ENCODE peak calls at places on chromosomes 2 and 18, in seven cellular contexts. G, V, R, W, C, Z and M are unnamed samples.

GRCh38 chr2:230723363-230723762 is 10.7 kb downstream of the CAB39 start:
- DNase-seq in G (no peak), V (no peak), R (no peak), W (peak; percentile 27), C (peak; percentile 32), Z (no peak), M (no peak)

GRCh38 chr2:205607146-205607545 is 75.2 kb upstream of the NRP2 start:
- DNase-seq in G (no peak), V (no peak), R (no peak), W (no peak), C (no peak), Z (no peak), M (no peak)

GRCh38 chr2:213199871-213200270 is 48.5 kb upstream of the IKZF2 start:
- DNase-seq in G (peak; percentile 49), V (no peak), R (no peak), W (no peak), C (no peak), Z (no peak), M (no peak)

GRCh38 chr18:22034276-22034675 is 135.1 kb upstream of the GATA6 start:
- DNase-seq in G (peak; percentile 13), V (no peak), R (no peak), W (no peak), C (no peak), Z (no peak), M (no peak)

GRCh38 chr2:224058048-224058775 is 19.1 kb upstream of the SERPINE2 start:
- DNase-seq in G (no peak), V (no peak), R (no peak), W (no peak), C (no peak), Z (peak; percentile 25), M (no peak)

GRCh38 chr2:151087377-151087776 is 174.3 kb downstream of the RBM43 start:
- DNase-seq in G (no peak), V (no peak), R (no peak), W (no peak), C (no peak), Z (no peak), M (no peak)

GRCh38 chr2:238165288-238165921 is 6.6 kb downstream of the ERFE start:
- DNase-seq in G (no peak), V (no peak), R (no peak), W (no peak), C (peak; percentile 49), Z (no peak), M (no peak)

GRCh38 chr2:142937347-142937746 is 59.9 kb downstream of the KYNU start:
- DNase-seq in G (no peak), V (no peak), R (no peak), W (no peak), C (no peak), Z (no peak), M (no peak)